ENCODE peak calls at places on chromosome 1, in eight cellular contexts. V is ovary; J is NT2/D1; I is CD8-positive, alpha-beta T cell; N is brain microvascular endothelial cell; G is fibroblast of lung; C is coronary artery; O is CD4-positive, CD25-positive, alpha-beta regulatory T cell. D is an unnamed sample.
A peak's percentile ranks its signal among the peaks of the same experiment; 100 is the strongest.

GRCh38 chr1:109624215-109625010 is 4.8 kb downstream of the AMPD2 start:
- DNase-seq in V (peak; percentile 23), J (no peak), I (no peak), N (no peak), G (no peak), C (no peak), O (no peak), D (no peak)

GRCh38 chr1:11653101-11653601 is 1.1 kb downstream of the FBXO2 start:
- DNase-seq in V (no peak), J (no peak), I (no peak), N (no peak), G (peak; percentile 66), C (no peak), O (no peak), D (no peak)

GRCh38 chr1:115090547-115090946 is 1.2 kb upstream of the TSPAN2 start:
- DNase-seq in V (no peak), J (no peak), I (no peak), N (peak; percentile 56), G (peak; percentile 80), C (peak; percentile 86), O (no peak), D (no peak)

GRCh38 chr1:35112668-35113067 is 33.5 kb downstream of the ZMYM1 start:
- DNase-seq in V (no peak), J (no peak), I (no peak), N (no peak), G (peak; percentile 2), C (no peak), O (no peak), D (no peak)

GRCh38 chr1:13830616-13831280 is 130.8 kb downstream of the PRDM2 start:
- DNase-seq in V (peak; percentile 80), J (no peak), I (no peak), N (no peak), G (no peak), C (no peak), O (no peak), D (no peak)

GRCh38 chr1:226064816-226065248 is 2.3 kb downstream of the H3-3A start:
- DNase-seq in V (no peak), J (peak; percentile 28), I (no peak), N (peak; percentile 61), G (peak; percentile 54), C (no peak), O (peak; percentile 71), D (no peak)

GRCh38 chr1:152596986-152597385 is 3.0 kb upstream of the LCE3C start:
- DNase-seq in V (no peak), J (no peak), I (no peak), N (no peak), G (no peak), C (no peak), O (no peak), D (no peak)

GRCh38 chr1:177012342-177012741 is 152.2 kb downstream of the ASTN1 start:
- DNase-seq in V (no peak), J (no peak), I (no peak), N (no peak), G (no peak), C (no peak), O (no peak), D (no peak)

GRCh38 chr1:180586671-180587155 is 27.9 kb downstream of the OVAAL start:
- DNase-seq in V (no peak), J (no peak), I (no peak), N (peak; percentile 55), G (peak; percentile 92), C (no peak), O (no peak), D (no peak)

GRCh38 chr1:7558041-7558461 is 213.0 kb upstream of the VAMP3 start:
- DNase-seq in V (no peak), J (no peak), I (no peak), N (no peak), G (no peak), C (no peak), O (no peak), D (no peak)

GRCh38 chr1:181676269-181676668 is 193.0 kb downstream of the CACNA1E start:
- DNase-seq in V (no peak), J (peak; percentile 69), I (no peak), N (peak; percentile 2), G (peak; percentile 17), C (no peak), O (no peak), D (no peak)

GRCh38 chr1:197213193-197213592 is 54.9 kb upstream of the CRB1 start:
- DNase-seq in V (no peak), J (no peak), I (no peak), N (no peak), G (no peak), C (no peak), O (no peak), D (no peak)

GRCh38 chr1:51955797-51956527 is 34.5 kb downstream of the RAB3B start:
- DNase-seq in V (no peak), J (no peak), I (no peak), N (no peak), G (no peak), C (no peak), O (no peak), D (no peak)

GRCh38 chr1:15134285-15134684 is 19.3 kb upstream of the TMEM51 start:
- DNase-seq in V (no peak), J (no peak), I (no peak), N (no peak), G (no peak), C (no peak), O (no peak), D (no peak)

GRCh38 chr1:59128239-59128736 is 168.6 kb upstream of the FGGY start:
- DNase-seq in V (no peak), J (no peak), I (no peak), N (peak; percentile 27), G (peak; percentile 86), C (no peak), O (no peak), D (peak; percentile 57)

GRCh38 chr1:158371188-158371953 is 17.7 kb downstream of the CD1E start:
- DNase-seq in V (no peak), J (no peak), I (no peak), N (no peak), G (no peak), C (no peak), O (no peak), D (no peak)

GRCh38 chr1:223020770-223021169 is 122.3 kb downstream of the TLR5 start:
- DNase-seq in V (no peak), J (no peak), I (no peak), N (no peak), G (no peak), C (no peak), O (no peak), D (no peak)

GRCh38 chr1:169111472-169111871 is 5.0 kb downstream of the ATP1B1 start:
- DNase-seq in V (no peak), J (no peak), I (no peak), N (no peak), G (no peak), C (no peak), O (no peak), D (no peak)
- H3K4me3 ChIP-seq in V (no peak overlapping the region), J (no peak overlapping the region), I (no peak overlapping the region), N (no peak overlapping the region), G (no peak overlapping the region), C (no peak overlapping the region), O (no peak overlapping the region), D (no peak overlapping the region)

GRCh38 chr1:167454929-167455785 is 63.2 kb downstream of the CD247 start:
- DNase-seq in V (peak; percentile 48), J (no peak), I (peak; percentile 72), N (peak; percentile 14), G (peak; percentile 23), C (peak; percentile 83), O (peak; percentile 80), D (no peak)

GRCh38 chr1:167452483-167452882 is 65.8 kb downstream of the CD247 start:
- DNase-seq in V (no peak), J (no peak), I (no peak), N (no peak), G (no peak), C (no peak), O (no peak), D (no peak)

GRCh38 chr1:167453156-167453555 is 65.2 kb downstream of the CD247 start:
- DNase-seq in V (no peak), J (no peak), I (no peak), N (no peak), G (no peak), C (no peak), O (no peak), D (no peak)

GRCh38 chr1:167455786-167456446 is 62.4 kb downstream of the CD247 start:
- DNase-seq in V (peak; percentile 33), J (no peak), I (no peak), N (no peak), G (peak; percentile 4), C (no peak), O (no peak), D (no peak)

GRCh38 chr1:167454304-167454928 is 63.9 kb downstream of the CD247 start:
- DNase-seq in V (no peak), J (no peak), I (no peak), N (no peak), G (no peak), C (no peak), O (no peak), D (no peak)
- H3K4me3 ChIP-seq in V (peak overlapping the region; percentile 50), J (peak overlapping the region; percentile 81), I (peak overlapping the region; percentile 89), N (peak overlapping the region; percentile 73), G (peak overlapping the region; percentile 75), C (peak overlapping the region; percentile 76), O (peak overlapping the region; percentile 75), D (peak overlapping the region; percentile 50)

GRCh38 chr1:80966266-80966665 is 834.5 kb upstream of the ADGRL2 start:
- DNase-seq in V (no peak), J (no peak), I (no peak), N (no peak), G (no peak), C (no peak), O (no peak), D (no peak)

GRCh38 chr1:80961464-80962190 is 839.1 kb upstream of the ADGRL2 start:
- DNase-seq in V (no peak), J (no peak), I (no peak), N (no peak), G (peak; percentile 4), C (no peak), O (no peak), D (no peak)

DNA sequence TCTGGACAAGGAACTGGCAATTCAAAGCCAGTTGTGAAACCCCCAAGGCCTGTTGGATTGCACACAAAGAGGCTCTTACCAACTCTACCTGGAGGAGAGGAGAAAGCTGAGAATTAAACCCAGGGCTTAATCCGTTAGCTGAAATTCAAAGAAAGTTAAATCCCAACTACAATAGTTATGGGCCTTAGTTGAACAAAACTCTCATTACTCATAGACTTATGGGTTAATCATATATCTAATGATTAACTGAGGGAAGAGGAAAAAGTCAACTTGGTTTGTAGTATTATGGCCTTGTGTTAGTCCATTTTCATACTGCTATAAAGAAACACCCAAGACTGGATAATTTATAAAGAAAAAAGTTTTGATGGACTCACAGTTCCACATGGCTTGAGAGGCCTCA is 838.2 kb upstream of the ADGRL2 start:
- DNase-seq in V (no peak), J (no peak), I (no peak), N (no peak), G (no peak), C (no peak), O (no peak), D (no peak)
- H3K4me3 ChIP-seq in V (no peak overlapping the region), J (no peak overlapping the region), I (no peak overlapping the region), N (no peak overlapping the region), G (no peak overlapping the region), C (no peak overlapping the region), O (no peak overlapping the region), D (no peak overlapping the region)

DNA sequence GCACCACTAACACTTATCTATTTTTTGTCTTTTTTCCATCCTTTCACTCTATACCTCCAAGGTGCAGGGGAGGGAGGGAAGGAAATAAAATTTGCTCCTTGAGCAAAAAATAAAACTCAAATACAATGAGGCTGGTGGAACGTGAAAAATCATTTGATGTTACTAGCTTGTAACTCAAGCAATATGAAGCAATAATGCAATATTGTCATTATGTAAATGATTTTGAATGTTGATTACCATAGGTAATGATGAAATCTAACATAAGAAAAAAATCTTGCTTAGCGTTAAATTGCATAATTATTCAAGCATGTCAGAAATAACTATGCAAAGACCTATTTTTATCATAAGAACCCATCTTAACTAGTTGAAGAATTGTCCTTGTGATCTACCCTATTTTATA is 277.7 kb downstream of the KCTD3 start:
- DNase-seq in V (no peak), J (no peak), I (no peak), N (no peak), G (no peak), C (no peak), O (no peak), D (no peak)
- H3K4me3 ChIP-seq in V (no peak overlapping the region), J (no peak overlapping the region), I (no peak overlapping the region), N (no peak overlapping the region), G (no peak overlapping the region), C (no peak overlapping the region), O (no peak overlapping the region), D (no peak overlapping the region)